ENCODE peak calls at places on chromosomes 13 and 19, in ten cellular contexts. D is neural progenitor cell, C is K562, S is IMR-90, V is HCT116, I is astrocyte, A is fibroblast of lung, P is H1, H is endodermal cell, O is neuronal stem cell. W is an unnamed sample.

GRCh38 chr13:94182185-94182761 is 297.2 kb downstream of the DCT start:
- DNase-seq in H (no peak), A (no peak), I (no peak), S (no peak), D (no peak), P (no peak), O (no peak), C (no peak), V (no peak), W (no peak)

GRCh38 chr19:3275583-3276340 is 51.3 kb downstream of the CELF5 start:
- DNase-seq in C (peak), I (peak), O (peak), H (peak), D (peak), P (peak), A (peak), V (peak), S (peak), W (peak)

GRCh38 chr13:51781246-51782022 is 22.5 kb downstream of the DHRS12 start:
- DNase-seq in D (peak), A (peak), H (peak), S (peak), I (no peak), C (no peak), O (no peak), P (no peak), V (peak), W (no peak)

GRCh38 chr19:47994209-47994802 is at the start of gene ELSPBP1:
- DNase-seq in I (no peak), P (no peak), H (no peak), C (no peak), D (no peak), O (no peak), A (no peak), S (no peak), V (no peak), W (no peak)

GRCh38 chr13:76928456-76928855 is 19.9 kb upstream of the ACOD1 start:
- DNase-seq in H (no peak), O (no peak), D (no peak), I (no peak), P (no peak), V (no peak), C (no peak), A (no peak), S (peak), W (no peak)

GRCh38 chr19:48614436-48615144 is at the start of gene FAM83E:
- DNase-seq in H (peak), C (peak), A (no peak), D (peak), V (no peak), O (no peak), S (no peak), P (peak), I (no peak), W (peak)

GRCh38 chr19:40686882-40687524 is 3.4 kb downstream of the NUMBL start:
- DNase-seq in C (no peak), V (no peak), A (no peak), O (no peak), H (no peak), P (no peak), I (no peak), D (no peak), S (no peak), W (no peak)

GRCh38 chr19:57934820-57935665 is at the start of gene ZNF418:
- DNase-seq in D (peak), O (peak), V (no peak), P (peak), C (peak), A (peak), H (peak), I (peak), S (peak), W (peak)

GRCh38 chr19:3457531-3458228 is 22.6 kb downstream of the SMIM24 start:
- DNase-seq in P (no peak), A (no peak), C (no peak), I (no peak), D (no peak), H (peak), S (no peak), O (no peak), V (no peak), W (no peak)

GRCh38 chr19:44875666-44876418 is 15.2 kb upstream of the TOMM40 start:
- DNase-seq in O (no peak), H (no peak), S (peak), P (no peak), A (peak), D (no peak), I (peak), V (no peak), C (no peak), W (no peak)

GRCh38 chr19:46717034-46717715 is at the start of gene PRKD2:
- DNase-seq in H (peak), I (peak), A (peak), P (peak), S (peak), V (no peak), C (peak), D (peak), O (peak), W (peak)

GRCh38 chr13:79455331-79455730 is 25.6 kb upstream of the NDFIP2 start:
- DNase-seq in D (no peak), A (peak), P (no peak), S (peak), C (no peak), V (no peak), O (no peak), H (no peak), I (peak), W (no peak)

GRCh38 chr13:30520571-30520970 is 54.8 kb upstream of the HMGB1 start:
- DNase-seq in D (no peak), S (peak), O (no peak), V (no peak), H (no peak), A (peak), C (no peak), P (no peak), I (peak), W (no peak)

GRCh38 chr19:13100031-13100588 is 2.5 kb downstream of the LYL1 start:
- DNase-seq in C (peak), D (no peak), A (peak), I (no peak), V (no peak), H (no peak), O (no peak), S (no peak), P (no peak), W (no peak)

GRCh38 chr19:30214651-30215051 is 157.5 kb upstream of the ZNF536 start:
- DNase-seq in V (no peak), H (peak), O (no peak), I (no peak), D (no peak), P (peak), S (no peak), C (no peak), A (no peak), W (no peak)

GRCh38 chr13:51814071-51814470 is 10.1 kb upstream of the DHRS12 start:
- DNase-seq in S (no peak), H (no peak), V (no peak), O (no peak), D (no peak), I (no peak), P (no peak), C (no peak), A (no peak), W (no peak)

GRCh38 chr19:5961969-5962945 is 15.7 kb downstream of the RANBP3 start:
- DNase-seq in I (no peak), P (no peak), A (peak), C (no peak), D (no peak), H (no peak), O (no peak), S (peak), V (no peak), W (peak)

GRCh38 chr13:31818236-31818635 is 78.9 kb downstream of the RXFP2 start:
- DNase-seq in P (no peak), C (no peak), S (no peak), D (no peak), H (no peak), V (no peak), I (peak), A (peak), O (no peak), W (no peak)

GRCh38 chr19:47309608-47310007 is at the start of gene C5AR1:
- DNase-seq in P (no peak), C (no peak), H (no peak), I (no peak), S (no peak), V (no peak), A (no peak), O (no peak), D (no peak), W (no peak)

GRCh38 chr13:95924389-95924994 is 128.7 kb downstream of the UGGT2 start:
- DNase-seq in S (peak), V (peak), O (no peak), D (no peak), P (no peak), C (no peak), H (peak), I (peak), A (peak), W (no peak)

GRCh38 chr19:29117926-29118325 is 95.0 kb downstream of the UQCRFS1 start:
- DNase-seq in V (no peak), I (no peak), C (no peak), D (no peak), H (no peak), O (no peak), S (no peak), P (no peak), A (no peak), W (no peak)

GRCh38 chr13:24630851-24631341 is 49.3 kb upstream of the ATP12A start:
- DNase-seq in S (peak), O (peak), V (peak), C (peak), P (no peak), I (peak), D (peak), A (peak), H (no peak), W (peak)

GRCh38 chr19:15101479-15102082 is 5.6 kb upstream of the SYDE1 start:
- DNase-seq in A (peak), P (peak), C (peak), V (peak), O (no peak), D (peak), H (peak), S (peak), I (no peak), W (no peak)

GRCh38 chr13:113532156-113532806 is 41.8 kb upstream of the DCUN1D2 start:
- DNase-seq in A (peak), P (peak), H (no peak), V (no peak), I (no peak), C (no peak), O (peak), D (no peak), S (peak), W (peak)
- H3K9ac ChIP-seq in A (no peak), P (no peak), H (no peak), V (no peak), I (no peak), C (no peak), O (no peak), D (no peak), S (no peak), W (no peak)

DNA sequence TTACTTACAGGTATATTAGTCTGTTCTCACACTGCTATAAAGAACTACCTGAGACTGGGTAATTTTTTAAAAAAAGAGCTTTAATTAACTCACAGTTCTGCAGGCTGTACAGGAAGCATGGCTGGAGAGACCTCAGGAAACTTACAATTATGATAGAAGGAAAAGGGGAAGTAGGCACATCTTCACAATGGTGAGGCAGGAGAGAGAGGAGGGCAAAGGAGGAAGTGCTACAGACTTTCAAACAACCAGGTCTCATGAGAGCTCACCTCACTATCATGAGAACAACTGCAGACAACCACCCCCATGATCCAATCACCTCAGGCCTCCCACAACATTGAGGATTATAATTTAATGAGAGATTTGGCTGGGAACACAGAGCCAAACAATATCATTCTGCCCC is 511.7 kb downstream of the SLITRK6 start:
- DNase-seq in A (no peak), P (no peak), I (no peak), H (no peak), V (no peak), C (no peak), S (no peak), O (no peak), D (no peak), W (no peak)
- H3K9ac ChIP-seq in A (no peak), P (no peak), I (no peak), H (no peak), V (no peak), C (no peak), S (no peak), O (no peak), D (no peak), W (no peak)

GRCh38 chr19:32317045-32317444 is 28.4 kb upstream of the ZNF507 start:
- DNase-seq in V (no peak), H (peak), P (no peak), C (no peak), O (no peak), I (no peak), S (no peak), D (no peak), A (no peak), W (no peak)
- H3K9ac ChIP-seq in V (no peak), H (no peak), P (no peak), C (no peak), O (no peak), I (no peak), S (no peak), D (no peak), A (no peak), W (no peak)

GRCh38 chr13:111282997-111283396 is 37.4 kb upstream of the TEX29 start:
- DNase-seq in P (no peak), O (no peak), H (peak), V (no peak), D (no peak), S (no peak), C (no peak), I (no peak), A (no peak), W (no peak)

GRCh38 chr13:111280666-111281577 is 39.5 kb upstream of the TEX29 start:
- DNase-seq in C (no peak), I (peak), P (no peak), H (no peak), V (no peak), A (peak), O (no peak), S (peak), D (no peak), W (no peak)

GRCh38 chr13:111281751-111282311 is 38.6 kb upstream of the TEX29 start:
- DNase-seq in O (no peak), V (no peak), P (no peak), S (peak), C (no peak), H (no peak), D (no peak), A (peak), I (peak), W (no peak)

GRCh38 chr13:111283457-111283856 is 37.0 kb upstream of the TEX29 start:
- DNase-seq in S (no peak), D (no peak), I (no peak), C (no peak), A (no peak), P (no peak), V (no peak), H (no peak), O (no peak), W (no peak)

GRCh38 chr13:111282425-111282824 is 38.0 kb upstream of the TEX29 start:
- DNase-seq in A (no peak), H (peak), I (no peak), C (no peak), P (no peak), O (no peak), D (no peak), V (no peak), S (no peak), W (no peak)
- H3K9ac ChIP-seq in A (no peak), H (no peak), I (peak), C (no peak), P (no peak), O (no peak), D (no peak), V (no peak), S (no peak), W (no peak)

GRCh38 chr19:52398091-52398461 is 427 bp downstream of the ZNF528 start:
- DNase-seq in S (peak), C (no peak), P (no peak), I (no peak), O (no peak), A (peak), H (peak), D (peak), V (no peak), W (no peak)

DNA sequence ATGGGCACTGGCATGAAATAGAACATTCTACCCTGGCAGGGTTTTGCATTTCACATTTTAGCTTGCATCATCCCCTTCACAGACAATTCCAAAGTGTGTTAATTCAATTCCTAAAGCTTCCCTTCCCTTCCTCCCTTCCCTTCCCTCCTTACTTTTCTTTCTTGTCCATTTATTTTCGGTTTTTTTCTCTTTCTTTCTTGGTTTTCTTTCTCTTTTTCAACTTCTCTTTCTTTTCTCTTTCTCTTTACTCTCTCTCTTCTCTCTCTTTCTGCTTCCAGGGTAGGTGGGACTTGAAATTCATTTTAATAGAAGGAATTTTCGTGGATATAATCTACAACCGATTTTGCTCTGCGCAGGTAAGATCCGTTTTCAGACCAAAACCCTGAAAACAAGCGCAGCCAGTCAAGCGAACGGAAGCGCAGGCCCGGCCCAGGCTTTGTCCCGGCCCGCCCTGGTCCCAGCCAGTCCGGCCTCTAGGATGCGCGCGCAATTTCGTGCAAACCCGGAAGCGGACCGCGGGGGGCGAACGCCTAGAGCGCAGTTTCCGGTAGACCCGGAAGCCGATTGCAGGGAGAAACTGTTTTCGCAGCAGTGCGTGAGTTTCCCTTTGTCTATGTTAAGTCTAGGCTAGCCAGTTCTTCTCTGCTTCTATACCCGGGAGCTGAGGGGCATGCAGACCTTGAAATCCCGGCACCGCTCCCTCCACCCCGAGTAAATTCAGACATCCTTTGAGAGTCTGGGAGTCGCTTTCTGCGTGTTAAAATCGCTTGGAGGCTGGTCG is at the start of gene ZNF528:
- DNase-seq in I (peak), A (peak), P (no peak), H (peak), D (peak), V (no peak), C (peak), S (peak), O (peak), W (peak)
- H3K9ac ChIP-seq in I (peak), A (peak), P (no peak), H (peak), D (peak), V (no peak), C (peak), S (peak), O (peak), W (peak)

GRCh38 chr13:48586591-48587103 is 53.8 kb upstream of the RCBTB2 start:
- DNase-seq in A (peak), O (no peak), P (no peak), D (no peak), C (peak), S (peak), H (no peak), V (no peak), I (peak), W (no peak)
- H3K9ac ChIP-seq in A (no peak), O (no peak), P (no peak), D (no peak), C (no peak), S (no peak), H (no peak), V (no peak), I (no peak), W (no peak)

GRCh38 chr13:75689686-75690085 is 53.6 kb downstream of the LMO7 start:
- DNase-seq in P (no peak), D (no peak), H (no peak), C (no peak), V (no peak), I (no peak), S (peak), O (no peak), A (peak), W (no peak)

GRCh38 chr13:75687145-75687763 is 51.1 kb downstream of the LMO7 start:
- DNase-seq in A (peak), D (peak), O (no peak), S (peak), H (no peak), I (no peak), C (peak), V (peak), P (no peak), W (no peak)

GRCh38 chr13:75679459-75679858 is 43.3 kb downstream of the LMO7 start:
- DNase-seq in I (no peak), O (no peak), A (no peak), V (no peak), S (no peak), D (no peak), P (no peak), C (no peak), H (no peak), W (no peak)

GRCh38 chr13:75691183-75691582 is 55.1 kb downstream of the LMO7 start:
- DNase-seq in D (no peak), H (no peak), O (no peak), I (no peak), C (no peak), P (no peak), S (peak), A (no peak), V (no peak), W (no peak)

GRCh38 chr13:75685239-75685697 is 49.1 kb downstream of the LMO7 start:
- DNase-seq in H (peak), I (peak), V (no peak), D (peak), O (peak), P (no peak), A (peak), C (no peak), S (peak), W (no peak)
- H3K9ac ChIP-seq in H (no peak), I (peak), V (no peak), D (no peak), O (no peak), P (no peak), A (no peak), C (no peak), S (peak), W (no peak)

GRCh38 chr19:2081873-2082810 is 14.0 kb downstream of the MOB3A start:
- DNase-seq in D (no peak), O (no peak), P (no peak), I (no peak), V (no peak), C (no peak), S (no peak), H (no peak), A (no peak), W (peak)
- H3K9ac ChIP-seq in D (no peak), O (no peak), P (no peak), I (no peak), V (no peak), C (no peak), S (no peak), H (no peak), A (no peak), W (no peak)